ENCODE peak calls at places on chromosome 10, in six cellular contexts. X is lower leg skin, L is BE2C, U is heart right ventricle, P is HT-29, R is NCI-H2081. I is an unnamed sample.

GRCh38 chr10:112872728-112873127 is 77.3 kb upstream of the TCF7L2 start:
- DNase-seq in L (no peak), R (no peak), X (no peak), P (peak; percentile 29), U (no peak), I (no peak)

GRCh38 chr10:23643396-23643795 is 204.5 kb downstream of the OTUD1 start:
- DNase-seq in L (no peak), R (no peak), P (no peak), U (peak; percentile 5), X (peak; percentile 23), I (no peak)

GRCh38 chr10:133456041-133456951 is 2.6 kb downstream of the SCART1 start:
- DNase-seq in L (no peak), P (no peak), X (peak; percentile 6), U (no peak), R (no peak), I (no peak)

GRCh38 chr10:30812018-30812851 is 182.7 kb upstream of the LYZL2 start:
- DNase-seq in R (no peak), U (peak; percentile 37), L (peak; percentile 28), P (no peak), X (peak; percentile 59), I (peak; percentile 17)

GRCh38 chr10:5556576-5556975 is 31.8 kb downstream of the CALML3 start:
- DNase-seq in R (no peak), P (no peak), U (no peak), L (no peak), X (no peak), I (no peak)

GRCh38 chr10:73650537-73651331 is 5.1 kb downstream of the SYNPO2L start:
- DNase-seq in R (no peak), U (peak; percentile 81), L (no peak), X (no peak), P (no peak), I (no peak)

GRCh38 chr10:124543146-124543545 is 81.5 kb downstream of the LHPP start:
- DNase-seq in L (no peak), R (no peak), X (no peak), U (no peak), P (no peak), I (no peak)

GRCh38 chr10:121928528-121928884 is 675 bp upstream of the ATE1 start:
- DNase-seq in R (peak; percentile 2), L (no peak), X (peak; percentile 31), U (no peak), P (peak; percentile 56), I (peak; percentile 31)

GRCh38 chr10:77524300-77524711 is 113.3 kb downstream of the KCNMA1 start:
- DNase-seq in U (no peak), R (no peak), L (no peak), X (no peak), P (no peak), I (no peak)